ENCODE peak calls at places on chromosomes 12 and 14, in four cellular contexts. N is H1, X is IMR-90, W is A549. R is an unnamed sample.

GRCh38 chr14:58138719-58139482 is 13.1 kb downstream of the ARMH4 start:
- DNase-seq in W (no peak), N (no peak), X (no peak), R (no peak)

GRCh38 chr12:123761841-123762714 is at the start of gene DNAH10:
- DNase-seq in W (no peak), N (peak; percentile 90), X (no peak), R (no peak)

GRCh38 chr12:58148405-58148804 is 207.0 kb downstream of the ATP23 start:
- DNase-seq in X (peak; percentile 49), N (no peak), W (peak; percentile 6), R (peak; percentile 6)

GRCh38 chr12:119692410-119692809 is 24.5 kb downstream of the PRKAB1 start:
- DNase-seq in X (peak; percentile 16), W (no peak), N (no peak), R (no peak)

GRCh38 chr12:86838709-86839108 is 582.5 kb upstream of the MGAT4C start:
- DNase-seq in X (no peak), W (no peak), N (no peak), R (no peak)

GRCh38 chr12:79897617-79898016 is 37.3 kb downstream of the PPP1R12A start:
- DNase-seq in X (peak; percentile 95), W (no peak), N (no peak), R (peak; percentile 16)

GRCh38 chr14:100271247-100271939 is 32.4 kb downstream of the YY1 start:
- DNase-seq in W (no peak), X (no peak), N (no peak), R (no peak)

GRCh38 chr12:105922670-105923102 is 216.1 kb downstream of the NUAK1 start:
- DNase-seq in W (peak; percentile 39), X (peak; percentile 91), N (no peak), R (no peak)

GRCh38 chr12:11707535-11707934 is 58.1 kb downstream of the ETV6 start:
- DNase-seq in X (no peak), W (no peak), N (no peak), R (no peak)

GRCh38 chr12:127296591-127296990 is 970.4 kb upstream of the TMEM132C start:
- DNase-seq in X (no peak), N (no peak), W (no peak), R (no peak)

GRCh38 chr12:48351022-48351708 is 446 bp upstream of the ZNF641 start:
- DNase-seq in N (no peak), X (peak; percentile 59), W (peak; percentile 28), R (peak; percentile 40)

GRCh38 chr12:107277850-107278249 is 184.5 kb upstream of the CRY1 start:
- DNase-seq in N (no peak), W (no peak), X (peak; percentile 84), R (no peak)

GRCh38 chr12:93192878-93193277 is 184.8 kb upstream of the NUDT4 start:
- DNase-seq in N (no peak), X (no peak), W (no peak), R (no peak)

GRCh38 chr12:64739778-64740177 is 19.4 kb downstream of the GNS start:
- DNase-seq in X (peak; percentile 27), N (no peak), W (no peak), R (no peak)

GRCh38 chr14:104770851-104771272 is 17.9 kb downstream of the SIVA1 start:
- DNase-seq in W (no peak), X (no peak), N (no peak), R (no peak)

GRCh38 chr12:131452444-131452860 is 258.4 kb upstream of the SFSWAP start:
- DNase-seq in W (peak; percentile 35), X (no peak), N (peak; percentile 80), R (no peak)

GRCh38 chr12:56348776-56349175 is 10.1 kb downstream of the IL23A start:
- DNase-seq in W (no peak), X (no peak), N (no peak), R (no peak)

GRCh38 chr14:50061664-50062437 is 54.5 kb downstream of the VCPKMT start:
- DNase-seq in N (no peak), W (no peak), X (peak; percentile 56), R (no peak)

DNA sequence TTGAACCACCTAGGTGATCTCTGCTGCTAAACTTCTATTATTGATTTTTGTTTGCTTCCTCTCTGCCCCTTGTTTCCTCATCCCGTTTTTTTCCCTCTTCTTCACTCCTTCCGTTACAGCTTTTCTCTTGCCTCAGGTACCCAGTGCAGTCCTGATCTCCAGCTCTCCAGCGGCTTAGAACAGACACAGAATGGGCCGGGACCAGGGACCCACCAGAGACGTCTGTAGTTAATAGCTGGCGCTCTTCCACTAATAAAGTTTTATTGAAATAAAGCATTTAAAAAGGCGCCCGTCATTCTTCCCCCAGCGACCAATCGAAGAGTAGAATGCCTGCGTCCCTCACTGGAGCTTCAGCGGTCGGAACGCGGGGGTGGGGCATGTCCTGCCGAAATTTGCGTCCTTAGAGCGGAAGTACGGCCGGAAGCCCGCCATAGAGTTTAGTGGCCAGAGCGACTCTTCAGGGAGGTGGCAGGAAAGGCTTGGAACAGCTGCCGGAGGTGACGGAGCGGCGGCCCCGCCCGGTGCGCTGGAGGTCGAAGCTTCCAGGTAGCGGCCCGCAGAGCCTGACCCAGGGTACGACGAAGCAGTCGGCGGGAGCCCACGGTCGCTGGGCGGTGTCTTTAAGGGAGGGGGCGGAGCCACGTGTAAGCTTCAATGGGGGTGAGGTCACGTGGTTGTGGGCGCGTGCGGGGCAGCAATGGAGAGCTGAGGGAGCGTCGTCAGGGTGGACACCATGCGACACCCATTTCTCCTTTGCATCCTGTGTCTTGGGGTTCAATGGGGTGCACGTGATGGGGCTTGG is at the start of gene COPS7A:
- DNase-seq in X (peak; percentile 98), W (peak; percentile 99), N (peak; percentile 95), R (peak; percentile 98)
- TF ChIP-seq CTCF in X (no peak), W (no peak), N (peak; percentile 24), R (no peak)

GRCh38 chr14:95516554-95517209 is at the start of gene SYNE3:
- DNase-seq in N (peak; percentile 58), W (peak; percentile 46), X (no peak), R (no peak)

GRCh38 chr14:95515080-95515489 is 1.4 kb downstream of the SYNE3 start:
- DNase-seq in W (no peak), X (no peak), N (no peak), R (no peak)

GRCh38 chr14:95514131-95515079 is 2.0 kb downstream of the SYNE3 start:
- DNase-seq in N (no peak), X (no peak), W (no peak), R (no peak)

GRCh38 chr14:95518045-95518751 is 1.7 kb upstream of the SYNE3 start:
- DNase-seq in X (peak; percentile 57), N (no peak), W (no peak), R (no peak)

DNA sequence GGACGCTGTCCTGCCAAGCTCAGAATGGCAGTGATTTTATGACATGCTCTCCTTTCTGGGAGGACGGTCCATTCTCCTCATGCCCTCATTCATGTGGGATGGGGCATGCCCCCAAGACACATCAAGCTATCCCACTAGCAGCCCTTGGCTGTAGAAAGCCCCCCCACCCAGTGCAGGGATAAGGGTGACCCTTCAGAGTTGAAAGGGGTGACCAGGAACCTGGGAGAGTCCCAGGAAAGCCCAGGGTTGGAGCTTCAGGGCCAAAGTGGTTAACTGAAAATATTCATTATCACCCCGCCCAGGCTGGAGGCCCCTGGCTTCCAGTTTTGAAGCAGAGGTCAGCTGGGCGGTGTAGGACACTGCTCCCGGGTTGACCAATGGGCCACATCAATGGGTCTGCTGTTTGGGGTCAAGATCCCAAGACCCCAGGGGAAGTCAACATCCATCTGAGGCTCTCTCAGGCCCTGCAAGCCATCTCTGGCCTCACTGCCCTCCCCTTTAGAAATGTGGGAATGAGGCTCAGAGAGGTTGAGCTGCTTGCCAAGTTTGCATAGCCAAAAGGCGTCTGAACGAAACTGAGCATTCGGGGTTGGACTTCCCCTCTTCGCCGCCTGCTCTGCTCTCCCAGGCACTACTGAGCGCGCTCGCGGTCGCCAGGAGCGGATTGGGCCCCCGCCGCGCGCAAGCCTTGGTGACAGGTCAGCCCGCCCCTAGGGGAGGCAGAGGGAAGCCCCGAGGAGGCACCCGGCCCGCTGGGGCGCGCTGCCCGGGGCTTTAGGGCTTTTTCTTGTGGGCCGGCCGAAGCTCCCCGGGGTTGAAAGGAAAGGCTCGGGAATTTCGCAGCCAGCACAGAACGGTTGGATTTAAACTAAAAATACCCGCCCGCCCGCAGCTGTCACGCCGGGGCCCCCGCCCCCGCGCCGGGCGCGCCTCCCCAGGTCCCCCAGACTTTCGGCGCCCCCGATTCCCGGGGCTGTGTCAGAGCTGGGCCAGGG is 630 bp downstream of the SYNE3 start:
- DNase-seq in N (peak; percentile 73), X (peak; percentile 45), W (peak; percentile 74), R (no peak)
- TF ChIP-seq CEBPB in N (no peak), X (no peak), W (no peak), R (no peak)

DNA sequence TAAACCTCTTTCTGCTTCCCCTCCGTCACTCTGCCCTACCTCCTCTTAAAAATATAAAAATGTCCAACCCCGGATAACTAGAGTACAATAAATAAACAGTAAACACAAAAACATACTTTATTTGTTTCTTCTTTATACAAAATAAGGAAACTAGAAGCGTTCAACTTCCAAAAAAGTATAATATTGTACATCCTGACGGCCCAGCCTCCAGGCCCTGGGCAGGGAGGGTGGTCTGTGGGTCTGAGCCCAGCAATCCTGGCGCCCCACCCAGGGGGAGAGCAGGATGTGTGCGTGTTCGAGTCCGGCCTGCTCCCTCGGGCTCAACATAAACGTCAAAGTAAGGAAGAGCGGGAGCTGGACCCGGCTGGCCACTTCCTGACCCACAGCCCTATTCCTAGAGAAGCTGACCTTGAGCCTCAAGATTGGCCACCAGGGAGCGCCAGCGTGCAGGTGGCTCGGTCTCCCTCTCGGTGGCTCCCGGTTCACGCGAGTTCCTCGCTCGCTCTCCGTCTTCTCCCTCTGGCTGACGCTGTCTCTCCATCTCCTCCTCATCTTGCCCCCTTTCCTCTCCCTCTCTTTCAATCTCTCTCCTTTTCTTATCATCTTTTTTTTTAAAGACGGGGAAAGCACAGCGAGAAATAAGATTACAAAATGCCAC is 9.4 kb downstream of the LHX5 start:
- DNase-seq in N (peak; percentile 90), W (peak; percentile 76), X (peak; percentile 68), R (peak; percentile 67)
- H3K4me2 ChIP-seq in N (peak overlapping the region; percentile 93), W (peak overlapping the region; percentile 77), X (peak overlapping the region; percentile 79), R (peak overlapping the region; percentile 61)

DNA sequence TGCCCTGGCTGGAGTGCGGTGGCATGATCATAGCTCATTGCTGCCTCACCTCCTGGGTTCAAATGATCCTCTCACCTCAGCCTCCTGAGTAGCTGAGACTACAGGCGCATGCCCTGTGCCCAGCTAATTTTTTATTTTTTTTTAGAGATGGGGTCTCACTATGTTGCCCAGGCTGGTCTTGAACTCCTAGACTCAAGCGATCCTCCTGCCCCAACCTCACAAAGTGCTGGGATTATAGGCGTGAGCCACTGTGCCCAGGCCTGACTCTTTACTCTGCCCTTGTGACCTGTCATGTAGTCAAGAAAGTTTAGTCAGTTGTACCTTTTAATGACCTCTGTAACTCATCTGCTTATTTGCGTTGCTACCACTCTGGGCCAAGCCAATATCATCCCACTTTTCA is 55.7 kb downstream of the PROX2 start:
- DNase-seq in X (no peak), N (no peak), W (no peak), R (no peak)
- TF ChIP-seq CTCF in X (no peak), N (no peak), W (no peak), R (no peak)

R was measured in HCT116.